ENCODE peak calls at places on chromosomes 16 and 17, in seven cellular contexts. S is NT2/D1, J is C1 segment of cervical spinal cord, U is pancreas, F is T47D, Q is uterus, V is renal cortical epithelial cell. B is an unnamed sample.

GRCh38 chr17:34755981-34756669 is 176.7 kb downstream of the TMEM132E start:
- DNase-seq in U (no peak), F (no peak), S (no peak), V (no peak), Q (no peak), J (no peak), B (no peak)

GRCh38 chr17:19243838-19244237 is 6.7 kb downstream of the EPN2 start:
- DNase-seq in U (no peak), S (no peak), V (no peak), Q (no peak), J (no peak), F (no peak), B (no peak)

GRCh38 chr17:12911241-12911640 is 106.6 kb downstream of the ELAC2 start:
- DNase-seq in V (no peak), U (no peak), S (no peak), Q (no peak), J (no peak), F (no peak), B (no peak)

GRCh38 chr17:67223924-67224323 is 21.1 kb downstream of the HELZ start:
- DNase-seq in V (no peak), Q (no peak), J (no peak), U (no peak), S (no peak), F (peak), B (peak)

GRCh38 chr16:11752856-11753255 is 10.2 kb upstream of the TXNDC11 start:
- DNase-seq in J (no peak), F (peak), Q (no peak), S (no peak), V (no peak), U (no peak), B (no peak)

GRCh38 chr17:57713140-57713539 is 32.0 kb downstream of the CCDC182 start:
- DNase-seq in S (no peak), F (no peak), U (no peak), V (no peak), J (no peak), Q (no peak), B (no peak)

GRCh38 chr17:80151333-80151732 is 4.4 kb upstream of the EIF4A3 start:
- DNase-seq in F (no peak), U (no peak), Q (no peak), V (peak), S (no peak), J (no peak), B (no peak)

GRCh38 chr16:19114359-19115147 is 789 bp downstream of the ITPRIPL2 start:
- DNase-seq in V (no peak), U (peak), S (no peak), Q (peak), J (peak), F (peak), B (no peak)

GRCh38 chr16:4314532-4315184 is 1.2 kb upstream of the GLIS2 start:
- DNase-seq in V (peak), J (no peak), S (no peak), F (peak), Q (no peak), U (peak), B (peak)

GRCh38 chr16:65756163-65756562 is 610.3 kb upstream of the CDH5 start:
- DNase-seq in V (no peak), J (no peak), F (peak), S (no peak), U (no peak), Q (no peak), B (no peak)

GRCh38 chr17:20072692-20072992 is 63.5 kb downstream of the SPECC1 start:
- DNase-seq in S (no peak), U (no peak), V (peak), J (no peak), Q (no peak), F (no peak), B (no peak)

GRCh38 chr17:7951143-7951792 is 19.3 kb downstream of the CNTROB start:
- DNase-seq in U (no peak), Q (no peak), S (no peak), V (no peak), F (no peak), J (no peak), B (no peak)

GRCh38 chr17:18980682-18981384 is 23.7 kb downstream of the FAM83G start:
- DNase-seq in J (no peak), U (no peak), F (no peak), V (no peak), Q (no peak), S (no peak), B (no peak)

GRCh38 chr16:3980311-3981111 is 100.0 kb upstream of the CREBBP start:
- DNase-seq in J (no peak), U (no peak), F (no peak), Q (no peak), S (no peak), V (peak), B (no peak)

GRCh38 chr17:56011406-56012131 is 141.7 kb upstream of the ANKFN1 start:
- DNase-seq in Q (no peak), F (no peak), V (no peak), J (no peak), S (no peak), U (no peak), B (no peak)

GRCh38 chr17:50276588-50277356 is 2.5 kb downstream of the TMEM92 start:
- DNase-seq in F (peak), V (no peak), Q (no peak), S (no peak), U (no peak), J (no peak), B (no peak)

GRCh38 chr16:53282975-53283946 is 151.0 kb upstream of the RBL2 start:
- DNase-seq in J (no peak), F (peak), V (peak), Q (no peak), S (peak), U (no peak), B (peak)

GRCh38 chr16:89922477-89922883 is 662 bp upstream of the TUBB3 start:
- DNase-seq in J (peak), Q (peak), V (peak), S (no peak), F (no peak), U (no peak), B (peak)

GRCh38 chr16:2236362-2237075 is at the start of gene DNASE1L2:
- DNase-seq in S (no peak), U (no peak), F (no peak), J (no peak), V (no peak), Q (no peak), B (no peak)

GRCh38 chr17:45749831-45750335 is 34.2 kb upstream of the CRHR1 start:
- DNase-seq in U (peak), Q (no peak), F (no peak), S (no peak), J (no peak), V (no peak), B (peak)

GRCh38 chr17:30565073-30565935 is 88.1 kb downstream of the GOSR1 start:
- DNase-seq in F (peak), V (no peak), U (no peak), J (no peak), S (no peak), Q (no peak), B (no peak)

GRCh38 chr17:72702136-72702735 is 390.3 kb downstream of the SLC39A11 start:
- DNase-seq in S (no peak), Q (no peak), F (no peak), J (no peak), V (peak), U (no peak), B (no peak)

GRCh38 chr16:46658925-46659324 is 30.1 kb downstream of the VPS35 start:
- DNase-seq in Q (no peak), V (no peak), J (peak), S (no peak), F (no peak), U (no peak), B (no peak)

GRCh38 chr16:49158029-49158642 is 123.5 kb downstream of the CBLN1 start:
- DNase-seq in U (no peak), F (peak), V (peak), Q (no peak), J (no peak), S (peak), B (no peak)

GRCh38 chr16:86665929-86666328 is 87.6 kb downstream of the FOXL1 start:
- DNase-seq in Q (no peak), V (no peak), U (no peak), F (no peak), J (no peak), S (no peak), B (no peak)

GRCh38 chr17:61209524-61209923 is 190.1 kb upstream of the TBX2 start:
- DNase-seq in F (no peak), V (no peak), J (no peak), S (no peak), U (no peak), Q (no peak), B (no peak)

GRCh38 chr17:43601280-43602050 is 55.3 kb upstream of the ETV4 start:
- DNase-seq in S (no peak), V (no peak), Q (peak), J (no peak), U (peak), F (peak), B (peak)

GRCh38 chr16:71648921-71649320 is 22.9 kb downstream of the MARVELD3 start:
- DNase-seq in V (no peak), S (no peak), J (no peak), U (no peak), F (peak), Q (no peak), B (no peak)

GRCh38 chr17:17041018-17041521 is 1.2 kb upstream of the MPRIP start:
- DNase-seq in Q (no peak), J (no peak), F (peak), S (no peak), U (peak), V (peak), B (peak)

GRCh38 chr16:65318138-65318537 is 196.3 kb upstream of the CDH11 start:
- DNase-seq in V (no peak), Q (no peak), J (no peak), S (peak), F (no peak), U (no peak), B (no peak)

GRCh38 chr17:79595471-79595870 is 15.4 kb downstream of the RBFOX3 start:
- DNase-seq in F (no peak), Q (no peak), J (peak), V (no peak), S (no peak), U (no peak), B (no peak)

GRCh38 chr16:59385953-59386352 is 651.8 kb upstream of the GOT2 start:
- DNase-seq in J (no peak), V (no peak), F (no peak), S (no peak), Q (no peak), U (no peak), B (no peak)

GRCh38 chr16:12906271-12906670 is 4.9 kb downstream of the SHISA9 start:
- DNase-seq in F (no peak), J (no peak), S (no peak), U (no peak), V (no peak), Q (no peak), B (no peak)

GRCh38 chr17:17883801-17884200 is 47.0 kb upstream of the SREBF1 start:
- DNase-seq in S (no peak), F (no peak), J (no peak), Q (no peak), V (no peak), U (no peak), B (no peak)

GRCh38 chr16:12425134-12425941 is 378.3 kb downstream of the CPPED1 start:
- DNase-seq in F (no peak), S (no peak), U (no peak), Q (no peak), J (no peak), V (peak), B (no peak)

GRCh38 chr16:57519796-57520360 is 16.5 kb downstream of the CCDC102A start:
- DNase-seq in V (peak), U (peak), Q (peak), J (no peak), S (no peak), F (peak), B (peak)

GRCh38 chr16:72645526-72645925 is 402.4 kb downstream of the ZFHX3 start:
- DNase-seq in V (peak), S (no peak), Q (no peak), F (no peak), J (no peak), U (no peak), B (no peak)

GRCh38 chr17:39737761-39738567 is at the start of gene GRB7:
- DNase-seq in U (peak), F (peak), J (no peak), V (peak), S (no peak), Q (peak), B (no peak)

GRCh38 chr17:47884905-47885735 is 10.9 kb upstream of the SP2 start:
- DNase-seq in J (no peak), V (no peak), S (no peak), U (no peak), F (no peak), Q (no peak), B (no peak)